ENCODE peak calls at places on chromosomes 16 and 17, in five cellular contexts. R, S, C, Z and E are unnamed samples.

GRCh38 chr17:45702666-45703266 is 81.4 kb upstream of the CRHR1 start:
- DNase-seq in R (no peak), S (no peak), C (no peak), Z (no peak), E (no peak)

GRCh38 chr17:22268912-22269220 is 576.5 kb downstream of the KCNJ18 start:
- DNase-seq in C (no peak), Z (no peak), S (no peak), R (no peak), E (no peak)

GRCh38 chr16:30567991-30568638 is 3.4 kb downstream of the ZNF688 start:
- DNase-seq in C (no peak), S (no peak), Z (peak; percentile 62), R (no peak), E (peak; percentile 37)

GRCh38 chr16:51137097-51137496 is 14.0 kb downstream of the SALL1 start:
- DNase-seq in R (no peak), S (no peak), C (no peak), Z (no peak), E (no peak)

GRCh38 chr17:77496831-77497577 is 356.2 kb downstream of the SEC14L1 start:
- DNase-seq in S (no peak), Z (no peak), C (peak; percentile 5), R (no peak), E (no peak)

GRCh38 chr17:61128671-61129115 is 270.9 kb upstream of the TBX2 start:
- DNase-seq in Z (no peak), S (no peak), R (no peak), C (no peak), E (no peak)

GRCh38 chr17:68498479-68499326 is 13.5 kb upstream of the PRKAR1A start:
- DNase-seq in R (no peak), C (no peak), S (no peak), Z (no peak), E (no peak)

GRCh38 chr16:57661510-57661909 is 6.6 kb upstream of the ADGRG3 start:
- DNase-seq in Z (no peak), C (no peak), S (no peak), R (no peak), E (no peak)

GRCh38 chr17:80008383-80008840 is 27.3 kb downstream of the TBC1D16 start:
- DNase-seq in S (peak; percentile 38), C (peak; percentile 95), Z (peak; percentile 78), R (peak; percentile 94), E (peak; percentile 89)

GRCh38 chr17:27241346-27241946 is 52.5 kb upstream of the WSB1 start:
- DNase-seq in Z (no peak), R (no peak), C (no peak), S (no peak), E (no peak)

GRCh38 chr16:85211247-85211910 is 99.1 kb upstream of the CIBAR2 start:
- DNase-seq in S (no peak), Z (no peak), R (no peak), C (no peak), E (no peak)

GRCh38 chr17:18955009-18955408 is 3.0 kb downstream of the SLC5A10 start:
- DNase-seq in Z (no peak), S (no peak), C (no peak), R (no peak), E (no peak)

GRCh38 chr17:18951941-18952842 is at the start of gene SLC5A10:
- DNase-seq in Z (peak; percentile 51), R (no peak), S (no peak), C (no peak), E (peak; percentile 1)

GRCh38 chr17:18950944-18951905 is 740 bp upstream of the SLC5A10 start:
- DNase-seq in R (no peak), C (no peak), S (no peak), Z (no peak), E (no peak)

GRCh38 chr17:18954321-18954720 is 2.4 kb downstream of the SLC5A10 start:
- DNase-seq in Z (no peak), C (no peak), R (no peak), S (no peak), E (peak; percentile 1)

GRCh38 chr17:18953231-18953728 is 1.3 kb downstream of the SLC5A10 start:
- DNase-seq in Z (no peak), R (no peak), C (no peak), S (no peak), E (no peak)
- TF ChIP-seq TAF1 in Z (no peak), R (no peak), C (no peak), S (no peak), E (no peak)

GRCh38 chr17:16351831-16352230 is 1.4 kb downstream of the CENPV start:
- DNase-seq in S (no peak), R (no peak), C (no peak), Z (no peak), E (no peak)

GRCh38 chr17:16354585-16354984 is 1.3 kb upstream of the CENPV start:
- DNase-seq in Z (no peak), S (no peak), R (no peak), C (no peak), E (no peak)

GRCh38 chr17:16352303-16352837 is 899 bp downstream of the CENPV start:
- DNase-seq in S (no peak), C (peak; percentile 17), Z (peak; percentile 78), R (peak; percentile 32), E (peak; percentile 41)

GRCh38 chr17:16353702-16354174 is 469 bp upstream of the CENPV start:
- DNase-seq in Z (no peak), R (no peak), S (no peak), C (no peak), E (no peak)

GRCh38 chr17:16352838-16353701 is at the start of gene CENPV:
- DNase-seq in S (peak; percentile 54), C (peak; percentile 81), Z (peak; percentile 69), R (peak; percentile 81), E (peak; percentile 77)
- TF ChIP-seq POLR2A in S (peak; percentile 54), C (peak; percentile 53), Z (peak; percentile 53), R (no peak), E (peak; percentile 78)

GRCh38 chr17:75639771-75640555 is 6.7 kb downstream of the SMIM5 start:
- DNase-seq in C (peak; percentile 7), R (no peak), Z (no peak), S (no peak), E (no peak)

GRCh38 chr17:75643033-75644017 is 10.1 kb downstream of the SMIM5 start:
- DNase-seq in S (no peak), C (no peak), Z (no peak), R (no peak), E (no peak)

GRCh38 chr17:75641343-75641742 is 8.1 kb downstream of the SMIM5 start:
- DNase-seq in R (no peak), C (peak; percentile 2), S (no peak), Z (no peak), E (no peak)

GRCh38 chr17:75640556-75641119 is 7.4 kb downstream of the SMIM5 start:
- DNase-seq in R (no peak), Z (no peak), C (peak; percentile 5), S (no peak), E (no peak)

DNA sequence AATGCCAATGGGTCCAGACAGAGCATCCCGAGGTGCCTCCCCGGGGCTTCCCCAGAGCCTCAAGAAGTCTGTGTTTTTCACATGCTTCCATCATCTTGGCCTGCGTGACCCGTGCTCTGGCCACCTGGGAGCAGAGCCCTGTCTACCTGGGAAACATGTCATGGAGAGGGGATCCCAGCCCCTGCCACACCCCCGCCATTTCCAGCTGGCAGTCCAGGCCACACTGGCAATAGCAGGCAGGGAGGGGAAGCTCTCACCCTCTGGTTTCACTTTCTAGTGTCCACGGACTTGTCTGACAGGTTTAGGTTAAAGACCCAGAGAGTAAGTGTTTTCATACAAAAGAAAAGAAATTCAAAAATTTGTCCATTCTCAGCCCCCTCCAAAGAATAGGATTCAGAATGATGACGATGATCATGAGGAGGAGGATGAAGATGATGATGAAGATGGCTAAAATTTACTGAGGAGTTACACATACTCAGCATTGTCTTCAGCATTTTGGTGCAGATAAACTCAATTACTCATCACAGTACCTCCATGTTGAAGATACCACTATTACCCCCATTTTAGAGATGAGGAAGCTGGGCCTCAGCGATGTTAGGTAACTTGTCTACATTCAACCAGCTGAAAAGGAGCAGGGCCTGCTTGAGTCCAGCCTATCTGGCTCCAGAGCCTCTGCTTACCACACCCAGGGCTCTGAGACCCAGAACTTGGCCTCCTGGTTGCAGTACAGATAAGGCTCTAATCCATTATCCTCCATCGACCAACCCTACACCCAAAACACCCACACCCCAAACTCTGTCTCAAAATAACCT is 9.2 kb downstream of the SMIM5 start:
- DNase-seq in S (no peak), C (peak; percentile 9), Z (no peak), R (peak; percentile 42), E (peak; percentile 23)
- TF ChIP-seq TAF1 in S (no peak), C (no peak), Z (no peak), R (no peak), E (no peak)

GRCh38 chr16:10878644-10879498 is 1.9 kb downstream of the CIITA start:
- DNase-seq in C (no peak), R (no peak), Z (no peak), S (no peak), E (peak; percentile 69)
- TF ChIP-seq POLR2A in C (no peak), R (no peak), Z (no peak), S (no peak), E (peak; percentile 52)

DNA sequence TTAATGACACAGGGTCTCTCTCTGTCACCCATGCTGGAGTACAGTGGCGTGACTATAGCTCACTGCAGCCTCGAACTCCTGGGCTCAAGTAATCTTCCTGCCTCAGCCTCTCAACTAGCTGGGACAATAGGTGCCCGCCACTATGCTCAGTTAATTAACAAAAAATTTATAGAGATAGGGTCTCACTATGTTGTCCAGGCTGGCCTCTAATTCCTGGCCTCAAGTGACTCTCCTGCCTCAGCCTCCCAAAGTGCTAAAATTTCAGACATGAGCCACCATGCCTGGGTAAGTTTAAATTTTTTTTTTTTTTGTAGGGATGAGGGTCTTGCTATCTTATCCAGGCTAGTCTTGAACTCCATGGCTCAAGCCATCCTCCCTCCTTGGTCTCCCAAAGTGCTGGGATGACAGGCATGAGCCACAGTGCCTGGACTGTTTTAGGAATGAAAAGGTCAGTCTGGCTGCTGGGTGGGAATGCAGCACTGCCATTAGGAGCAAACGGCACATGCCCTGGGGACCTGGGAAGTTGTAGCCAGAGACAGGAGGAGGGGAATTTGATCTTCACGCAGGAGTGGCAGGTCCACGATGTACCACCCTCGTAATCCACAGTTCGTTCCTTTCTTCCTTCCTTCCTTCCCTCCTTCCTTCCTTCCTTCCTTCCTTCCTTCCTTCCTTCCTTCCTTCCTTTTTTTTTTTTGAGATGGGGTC is 106.7 kb downstream of the HAPSTR1 start:
- DNase-seq in Z (no peak), S (no peak), C (no peak), R (no peak), E (no peak)
- TF ChIP-seq TAF1 in Z (no peak), S (no peak), C (no peak), R (no peak), E (no peak)

DNA sequence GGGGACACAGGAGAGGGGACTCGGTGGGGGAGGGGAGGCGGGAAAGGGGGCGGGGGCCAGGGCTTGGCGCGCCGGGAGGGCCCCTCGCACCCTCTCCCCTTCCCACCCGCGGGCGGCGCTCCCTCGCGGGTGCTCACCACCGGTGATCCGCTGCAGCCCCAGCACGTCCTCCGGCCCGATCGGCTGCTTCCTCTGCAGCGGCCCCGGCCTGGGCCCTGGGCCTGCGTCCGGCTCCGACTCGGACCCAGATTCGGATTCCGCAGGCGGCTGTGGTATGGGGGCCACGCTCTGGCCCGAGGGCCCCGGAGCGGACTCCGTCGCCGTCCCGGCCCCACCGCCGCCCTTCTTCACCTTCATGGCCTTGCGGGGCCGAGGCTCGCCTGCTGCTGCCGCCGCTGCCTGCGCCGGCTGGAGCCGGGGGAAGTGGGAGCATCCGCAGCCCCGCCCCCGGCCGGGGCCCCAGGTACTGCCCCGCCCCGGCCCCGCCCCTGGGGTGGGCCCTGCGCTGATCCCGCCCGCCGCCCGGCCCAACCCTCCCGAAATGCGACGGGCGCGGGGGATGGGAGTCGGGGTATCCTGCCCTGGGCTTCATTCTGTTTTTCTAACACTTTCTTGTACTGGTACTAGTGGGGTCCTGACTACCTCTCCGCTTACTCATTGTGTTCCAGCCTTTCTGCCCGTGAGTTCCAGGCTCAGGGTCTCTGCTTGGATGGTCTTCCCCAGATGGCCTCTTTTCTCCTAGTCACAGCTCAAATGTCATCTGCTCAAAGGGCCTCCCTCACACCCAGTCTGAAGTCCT is at the start of gene UNC119:
- DNase-seq in S (no peak), R (peak; percentile 98), Z (peak; percentile 38), C (peak; percentile 87), E (peak; percentile 90)
- TF ChIP-seq POLR2A in S (peak; percentile 69), R (peak; percentile 66), Z (peak; percentile 70), C (peak; percentile 41), E (peak; percentile 81)